ENCODE peak calls at places on chromosomes 2 and 18, in ten cellular contexts. B is NCI-H1436; S is GM13977; Y is SIG-M5; V is HL-60; P is H54; E is WTC11; Q is nephron progenitor cell; T is KBM-7; I is stimulated activated CD4-positive, alpha-beta T cell treated with anti-CD3 and anti-CD28 coated beads, Interleukin-2, amount 100 ng/mL, for 24 hours. C is an unnamed sample.

GRCh38 chr18:37422116-37422515 is 143.5 kb downstream of the CELF4 start:
- DNase-seq in P (no peak), Y (no peak), V (no peak), T (no peak), Q (no peak), B (no peak), E (no peak), I (no peak), S (no peak), C (no peak)

GRCh38 chr2:183037660-183038340 is 457 bp downstream of the NCKAP1 start:
- DNase-seq in Y (no peak), E (peak; percentile 51), S (peak; percentile 62), P (peak; percentile 33), V (no peak), T (peak; percentile 21), Q (peak; percentile 71), I (peak; percentile 45), B (peak; percentile 59), C (peak; percentile 76)

GRCh38 chr2:40450066-40450841 is 1.6 kb downstream of the SLC8A1 start:
- DNase-seq in E (no peak), P (no peak), Q (no peak), V (peak; percentile 59), T (peak; percentile 63), Y (peak; percentile 68), B (peak; percentile 12), I (no peak), S (no peak), C (peak; percentile 22)

GRCh38 chr2:218701806-218702205 is 8.8 kb upstream of the TTLL4 start:
- DNase-seq in I (no peak), S (no peak), T (no peak), Q (no peak), B (no peak), Y (no peak), P (no peak), E (no peak), V (no peak), C (no peak)

GRCh38 chr2:187982668-187983067 is 309.0 kb upstream of the GULP1 start:
- DNase-seq in I (no peak), T (peak; percentile 96), B (no peak), S (no peak), P (no peak), E (no peak), Q (no peak), Y (peak; percentile 75), V (peak; percentile 8), C (no peak)

GRCh38 chr2:18883626-18884456 is 294.5 kb upstream of the NT5C1B start:
- DNase-seq in P (no peak), V (no peak), S (no peak), B (peak; percentile 4), Y (no peak), E (peak; percentile 28), Q (no peak), T (peak; percentile 1), I (no peak), C (peak; percentile 11)

GRCh38 chr18:49728542-49728941 is 84.8 kb downstream of the ACAA2 start:
- DNase-seq in Q (peak; percentile 53), Y (no peak), B (peak; percentile 4), I (peak; percentile 30), V (peak; percentile 7), P (peak; percentile 25), S (peak; percentile 64), T (peak; percentile 61), E (peak; percentile 81), C (peak; percentile 66)

GRCh38 chr2:54809814-54810213 is 86.4 kb downstream of the EML6 start:
- DNase-seq in B (no peak), T (no peak), S (no peak), V (no peak), Y (no peak), E (no peak), I (no peak), P (no peak), Q (no peak), C (no peak)

GRCh38 chr2:48905696-48906095 is 150.2 kb upstream of the LHCGR start:
- DNase-seq in T (peak; percentile 47), Y (no peak), S (no peak), P (no peak), Q (no peak), I (no peak), V (no peak), B (no peak), E (no peak), C (no peak)

GRCh38 chr2:57890462-57890861 is 156.1 kb upstream of the VRK2 start:
- DNase-seq in T (no peak), Y (no peak), B (no peak), S (no peak), Q (no peak), E (no peak), I (no peak), P (no peak), V (no peak), C (no peak)

GRCh38 chr18:47526147-47526546 is 274.7 kb upstream of the SKOR2 start:
- DNase-seq in S (no peak), B (no peak), Y (no peak), Q (no peak), T (no peak), E (no peak), P (no peak), I (no peak), V (no peak), C (no peak)

GRCh38 chr2:143728498-143728897 is 599.3 kb downstream of the ARHGAP15 start:
- DNase-seq in P (no peak), I (no peak), V (no peak), T (no peak), E (no peak), S (no peak), B (no peak), Y (no peak), Q (no peak), C (no peak)

GRCh38 chr18:59848002-59848401 is 51.8 kb upstream of the PMAIP1 start:
- DNase-seq in Y (no peak), V (no peak), B (peak; percentile 42), Q (no peak), I (no peak), P (no peak), E (no peak), T (no peak), S (peak; percentile 62), C (no peak)

GRCh38 chr2:11404381-11405073 is 60.1 kb upstream of the ROCK2 start:
- DNase-seq in Y (no peak), T (no peak), E (no peak), V (no peak), I (no peak), Q (no peak), B (no peak), P (no peak), S (no peak), C (no peak)

GRCh38 chr2:429575-430254 is 141.8 kb upstream of the ALKAL2 start:
- DNase-seq in E (no peak), I (no peak), T (no peak), B (no peak), Q (no peak), P (no peak), S (no peak), V (no peak), Y (no peak), C (no peak)

GRCh38 chr18:28040720-28041119 is 136.2 kb downstream of the CDH2 start:
- DNase-seq in B (no peak), S (no peak), I (no peak), E (no peak), Y (no peak), P (no peak), Q (no peak), V (no peak), T (no peak), C (no peak)

GRCh38 chr2:102057502-102058292 is 65.9 kb downstream of the IL1R2 start:
- DNase-seq in P (no peak), Q (no peak), T (no peak), V (no peak), I (no peak), B (no peak), E (no peak), S (no peak), Y (no peak), C (no peak)

GRCh38 chr2:222944552-222944951 is 83.7 kb downstream of the ACSL3 start:
- DNase-seq in I (no peak), E (no peak), T (no peak), Y (no peak), Q (no peak), P (no peak), V (no peak), S (no peak), B (no peak), C (no peak)

GRCh38 chr18:22846088-22846683 is 86.9 kb upstream of the RBBP8 start:
- DNase-seq in S (no peak), T (peak; percentile 18), V (no peak), Y (no peak), B (no peak), I (no peak), Q (no peak), E (no peak), P (no peak), C (peak; percentile 13)

GRCh38 chr18:58805482-58806187 is 59.0 kb upstream of the ZNF532 start:
- DNase-seq in Y (no peak), S (no peak), Q (peak; percentile 21), B (peak; percentile 78), T (no peak), P (no peak), V (no peak), E (no peak), I (no peak), C (peak; percentile 72)